ENCODE peak calls at places on chromosomes 4 and X, in seven cellular contexts. One of them, this sample, is unnamed.
A peak's percentile ranks its signal among the peaks of the same experiment; 100 is the strongest.

GRCh38 chr4:5078015-5078414 is 26.7 kb downstream of the STK32B start:
- DNase-seq in BJ: no peak
- DNase-seq in lower lobe of right lung: no peak
- DNase-seq in fibroblast of the aortic adventitia: no peak
- DNase-seq in stomach: no peak
- DNase-seq in tibial artery: no peak
- DNase-seq in fibroblast of lung: no peak
- DNase-seq in this sample: no peak

GRCh38 chr4:16224264-16224663 is 2.0 kb downstream of the TAPT1 start:
- DNase-seq in BJ: no peak
- DNase-seq in lower lobe of right lung: no peak
- DNase-seq in fibroblast of the aortic adventitia: no peak
- DNase-seq in stomach: no peak
- DNase-seq in tibial artery: no peak
- DNase-seq in fibroblast of lung: no peak
- DNase-seq in this sample: no peak

GRCh38 chrX:12330841-12331240 is 192.6 kb downstream of the FRMPD4 start:
- DNase-seq in BJ: peak; percentile 14
- DNase-seq in lower lobe of right lung: no peak
- DNase-seq in fibroblast of the aortic adventitia: no peak
- DNase-seq in stomach: no peak
- DNase-seq in tibial artery: no peak
- DNase-seq in fibroblast of lung: no peak
- DNase-seq in this sample: no peak

GRCh38 chrX:40164751-40165150 is 67.0 kb upstream of the BCOR start:
- DNase-seq in BJ: no peak
- DNase-seq in lower lobe of right lung: no peak
- DNase-seq in fibroblast of the aortic adventitia: no peak
- DNase-seq in stomach: no peak
- DNase-seq in tibial artery: no peak
- DNase-seq in fibroblast of lung: no peak
- DNase-seq in this sample: no peak

GRCh38 chr4:3291969-3292570 is 751 bp upstream of the RGS12 start:
- DNase-seq in BJ: no peak
- DNase-seq in lower lobe of right lung: peak; percentile 82
- DNase-seq in fibroblast of the aortic adventitia: peak; percentile 18
- DNase-seq in stomach: peak; percentile 75
- DNase-seq in tibial artery: peak; percentile 85
- DNase-seq in fibroblast of lung: peak; percentile 20
- DNase-seq in this sample: peak; percentile 11

GRCh38 chr4:152421576-152421975 is 114.3 kb downstream of the FBXW7 start:
- DNase-seq in BJ: no peak
- DNase-seq in lower lobe of right lung: no peak
- DNase-seq in fibroblast of the aortic adventitia: no peak
- DNase-seq in stomach: no peak
- DNase-seq in tibial artery: no peak
- DNase-seq in fibroblast of lung: no peak
- DNase-seq in this sample: no peak

GRCh38 chrX:130485870-130486269 is 84.1 kb downstream of the RBMX2 start:
- DNase-seq in BJ: no peak
- DNase-seq in lower lobe of right lung: no peak
- DNase-seq in fibroblast of the aortic adventitia: no peak
- DNase-seq in stomach: no peak
- DNase-seq in tibial artery: no peak
- DNase-seq in fibroblast of lung: no peak
- DNase-seq in this sample: no peak

GRCh38 chr4:10584042-10584441 is 100.5 kb downstream of the CLNK start:
- DNase-seq in BJ: peak; percentile 29
- DNase-seq in lower lobe of right lung: no peak
- DNase-seq in fibroblast of the aortic adventitia: peak; percentile 92
- DNase-seq in stomach: peak; percentile 31
- DNase-seq in tibial artery: no peak
- DNase-seq in fibroblast of lung: peak; percentile 81
- DNase-seq in this sample: peak; percentile 76

GRCh38 chr4:55173580-55173979 is 48.2 kb upstream of the KDR start:
- DNase-seq in BJ: no peak
- DNase-seq in lower lobe of right lung: no peak
- DNase-seq in fibroblast of the aortic adventitia: peak; percentile 79
- DNase-seq in stomach: no peak
- DNase-seq in tibial artery: no peak
- DNase-seq in fibroblast of lung: peak; percentile 51
- DNase-seq in this sample: peak; percentile 86

GRCh38 chrX:115616943-115617563 is 56.1 kb downstream of the PLS3 start:
- DNase-seq in BJ: peak; percentile 38
- DNase-seq in lower lobe of right lung: no peak
- DNase-seq in fibroblast of the aortic adventitia: peak; percentile 58
- DNase-seq in stomach: no peak
- DNase-seq in tibial artery: no peak
- DNase-seq in fibroblast of lung: no peak
- DNase-seq in this sample: peak; percentile 68

GRCh38 chrX:10755477-10756334 is 135.3 kb upstream of the MID1 start:
- DNase-seq in BJ: no peak
- DNase-seq in lower lobe of right lung: no peak
- DNase-seq in fibroblast of the aortic adventitia: peak; percentile 86
- DNase-seq in stomach: no peak
- DNase-seq in tibial artery: no peak
- DNase-seq in fibroblast of lung: peak; percentile 14
- DNase-seq in this sample: peak; percentile 54

GRCh38 chr4:7792616-7793015 is 147.0 kb downstream of the AFAP1 start:
- DNase-seq in BJ: no peak
- DNase-seq in lower lobe of right lung: no peak
- DNase-seq in fibroblast of the aortic adventitia: peak; percentile 87
- DNase-seq in stomach: no peak
- DNase-seq in tibial artery: no peak
- DNase-seq in fibroblast of lung: no peak
- DNase-seq in this sample: no peak

GRCh38 chr4:56245547-56246229 is 141.6 kb downstream of the AASDH start:
- DNase-seq in BJ: no peak
- DNase-seq in lower lobe of right lung: no peak
- DNase-seq in fibroblast of the aortic adventitia: no peak
- DNase-seq in stomach: no peak
- DNase-seq in tibial artery: no peak
- DNase-seq in fibroblast of lung: no peak
- DNase-seq in this sample: no peak

GRCh38 chrX:63525491-63525890 is 174.4 kb upstream of the SPIN4 start:
- DNase-seq in BJ: no peak
- DNase-seq in lower lobe of right lung: no peak
- DNase-seq in fibroblast of the aortic adventitia: no peak
- DNase-seq in stomach: no peak
- DNase-seq in tibial artery: no peak
- DNase-seq in fibroblast of lung: no peak
- DNase-seq in this sample: no peak

GRCh38 chr4:69760455-69760854 is at the start of gene SULT1B1:
- DNase-seq in BJ: no peak
- DNase-seq in lower lobe of right lung: peak; percentile 49
- DNase-seq in fibroblast of the aortic adventitia: peak; percentile 81
- DNase-seq in stomach: peak; percentile 58
- DNase-seq in tibial artery: no peak
- DNase-seq in fibroblast of lung: peak; percentile 88
- DNase-seq in this sample: peak; percentile 85

GRCh38 chr4:38456096-38456495 is 207.9 kb upstream of the KLF3 start:
- DNase-seq in BJ: no peak
- DNase-seq in lower lobe of right lung: no peak
- DNase-seq in fibroblast of the aortic adventitia: no peak
- DNase-seq in stomach: peak; percentile 49
- DNase-seq in tibial artery: no peak
- DNase-seq in fibroblast of lung: no peak
- DNase-seq in this sample: no peak

GRCh38 chr4:136557396-136557795 is 974.9 kb downstream of the PCDH18 start:
- DNase-seq in BJ: no peak
- DNase-seq in lower lobe of right lung: no peak
- DNase-seq in fibroblast of the aortic adventitia: no peak
- DNase-seq in stomach: no peak
- DNase-seq in tibial artery: no peak
- DNase-seq in fibroblast of lung: no peak
- DNase-seq in this sample: no peak

GRCh38 chrX:19906293-19906692 is 18.9 kb upstream of the SH3KBP1 start:
- DNase-seq in BJ: no peak
- DNase-seq in lower lobe of right lung: no peak
- DNase-seq in fibroblast of the aortic adventitia: no peak
- DNase-seq in stomach: no peak
- DNase-seq in tibial artery: no peak
- DNase-seq in fibroblast of lung: no peak
- DNase-seq in this sample: no peak

GRCh38 chr4:165294907-165295306 is 32.6 kb upstream of the MSMO1 start:
- DNase-seq in BJ: no peak
- DNase-seq in lower lobe of right lung: no peak
- DNase-seq in fibroblast of the aortic adventitia: no peak
- DNase-seq in stomach: no peak
- DNase-seq in tibial artery: no peak
- DNase-seq in fibroblast of lung: no peak
- DNase-seq in this sample: no peak

GRCh38 chr4:25860586-25861421 is 2.0 kb downstream of the SEL1L3 start:
- DNase-seq in BJ: no peak
- DNase-seq in lower lobe of right lung: peak; percentile 82
- DNase-seq in fibroblast of the aortic adventitia: peak; percentile 51
- DNase-seq in stomach: peak; percentile 54
- DNase-seq in tibial artery: no peak
- DNase-seq in fibroblast of lung: peak; percentile 55
- DNase-seq in this sample: no peak

GRCh38 chr4:88792821-88793220 is 95.2 kb upstream of the NAP1L5 start:
- DNase-seq in BJ: no peak
- DNase-seq in lower lobe of right lung: no peak
- DNase-seq in fibroblast of the aortic adventitia: peak; percentile 55
- DNase-seq in stomach: no peak
- DNase-seq in tibial artery: no peak
- DNase-seq in fibroblast of lung: no peak
- DNase-seq in this sample: peak; percentile 45

GRCh38 chr4:106587558-106587957 is 219.0 kb upstream of the GIMD1 start:
- DNase-seq in BJ: peak; percentile 84
- DNase-seq in lower lobe of right lung: no peak
- DNase-seq in fibroblast of the aortic adventitia: peak; percentile 78
- DNase-seq in stomach: no peak
- DNase-seq in tibial artery: no peak
- DNase-seq in fibroblast of lung: no peak
- DNase-seq in this sample: peak; percentile 64

GRCh38 chr4:110518889-110519490 is 43.0 kb downstream of the ENPEP start:
- DNase-seq in BJ: no peak
- DNase-seq in lower lobe of right lung: no peak
- DNase-seq in fibroblast of the aortic adventitia: peak; percentile 43
- DNase-seq in stomach: no peak
- DNase-seq in tibial artery: no peak
- DNase-seq in fibroblast of lung: peak; percentile 39
- DNase-seq in this sample: peak; percentile 38

GRCh38 chr4:3358660-3359059 is 65.8 kb downstream of the RGS12 start:
- DNase-seq in BJ: no peak
- DNase-seq in lower lobe of right lung: no peak
- DNase-seq in fibroblast of the aortic adventitia: no peak
- DNase-seq in stomach: no peak
- DNase-seq in tibial artery: no peak
- DNase-seq in fibroblast of lung: no peak
- DNase-seq in this sample: no peak

DNA sequence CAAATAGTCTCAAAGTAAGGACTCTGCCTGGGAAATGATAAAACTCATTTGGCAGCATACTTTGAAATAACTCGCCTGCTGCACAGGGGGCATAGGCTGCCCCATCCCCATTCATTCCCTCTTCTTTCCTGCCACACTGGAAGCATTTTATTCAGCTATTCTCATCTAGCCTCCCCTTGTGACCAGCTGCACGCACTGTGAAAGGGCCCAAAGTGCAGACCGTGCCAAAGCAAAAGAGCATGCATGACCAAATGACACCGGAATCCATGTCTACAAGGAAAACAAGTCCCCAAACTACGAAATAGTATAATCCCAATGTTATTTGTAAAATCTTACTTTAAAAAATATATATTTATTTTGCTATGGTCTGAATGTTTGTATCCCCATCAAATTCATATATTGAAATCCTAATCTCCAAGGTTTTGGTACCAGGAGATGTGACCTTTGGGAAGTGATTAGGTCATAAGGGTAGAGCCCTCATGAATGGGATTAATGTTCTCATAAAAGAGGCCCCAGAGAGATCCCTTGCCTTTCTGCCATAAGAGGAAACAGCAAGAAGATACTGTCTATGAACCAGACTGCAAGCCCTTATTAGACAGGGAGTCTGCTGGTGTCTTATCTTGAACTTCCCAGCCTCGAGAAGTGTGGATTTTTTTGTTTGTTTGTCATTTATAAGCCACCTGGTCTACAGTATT is 77.3 kb upstream of the PRSS48 start:
- DNase-seq in BJ: no peak
- DNase-seq in lower lobe of right lung: no peak
- DNase-seq in fibroblast of the aortic adventitia: no peak
- DNase-seq in stomach: no peak
- DNase-seq in tibial artery: no peak
- DNase-seq in fibroblast of lung: no peak
- DNase-seq in this sample: no peak
- H3K4me3 ChIP-seq in BJ: no peak overlapping the region
- H3K4me3 ChIP-seq in lower lobe of right lung: no peak overlapping the region
- H3K4me3 ChIP-seq in fibroblast of the aortic adventitia: no peak overlapping the region
- H3K4me3 ChIP-seq in stomach: no peak overlapping the region
- H3K4me3 ChIP-seq in tibial artery: no peak overlapping the region
- H3K4me3 ChIP-seq in fibroblast of lung: no peak overlapping the region
- H3K4me3 ChIP-seq in this sample: no peak overlapping the region

GRCh38 chrX:53294024-53294648 is 12.8 kb upstream of the IQSEC2 start:
- DNase-seq in BJ: no peak
- DNase-seq in lower lobe of right lung: no peak
- DNase-seq in fibroblast of the aortic adventitia: peak; percentile 11
- DNase-seq in stomach: no peak
- DNase-seq in tibial artery: no peak
- DNase-seq in fibroblast of lung: peak; percentile 25
- DNase-seq in this sample: peak; percentile 32
- TF ChIP-seq CTCF in BJ: no peak
- TF ChIP-seq CTCF in lower lobe of right lung: no peak
- TF ChIP-seq CTCF in fibroblast of the aortic adventitia: peak; percentile 29
- TF ChIP-seq CTCF in stomach: no peak
- TF ChIP-seq CTCF in tibial artery: no peak
- TF ChIP-seq CTCF in fibroblast of lung: peak; percentile 14
- TF ChIP-seq CTCF in this sample: peak; percentile 32

DNA sequence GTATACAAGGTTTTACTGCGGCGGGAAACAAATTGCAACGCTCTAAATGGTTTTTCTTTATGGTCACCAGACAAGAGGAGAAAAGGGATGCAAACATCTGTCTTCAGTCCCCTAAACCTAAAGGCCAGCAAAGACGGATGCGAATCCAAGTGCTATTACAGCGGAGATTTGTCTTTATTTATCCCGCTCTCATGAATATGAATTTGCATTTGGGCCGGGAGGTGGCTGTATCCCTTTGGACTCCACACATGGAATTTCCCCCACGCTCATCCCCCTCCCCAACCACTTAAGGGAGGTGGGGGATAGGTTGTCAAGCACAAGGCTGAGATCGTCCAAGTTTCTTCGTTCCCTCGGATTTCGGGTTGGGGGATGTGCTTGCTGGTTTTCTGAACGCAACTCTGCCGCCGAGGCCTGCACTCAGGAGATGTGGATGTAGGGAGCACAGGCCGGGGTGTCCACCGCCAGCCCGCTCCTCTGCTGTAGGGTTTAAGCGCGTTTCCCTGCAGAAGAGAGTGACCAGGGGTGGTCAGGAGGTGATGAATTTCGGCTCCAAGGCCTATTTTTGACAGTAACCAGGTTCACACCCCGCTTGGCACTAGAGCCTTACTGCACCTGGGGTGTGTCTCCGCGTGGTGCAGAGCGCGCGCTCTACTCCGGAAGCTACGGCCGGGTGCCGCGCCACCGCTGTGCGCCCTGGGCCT is 2.2 kb upstream of the PHOX2B start:
- DNase-seq in BJ: no peak
- DNase-seq in lower lobe of right lung: no peak
- DNase-seq in fibroblast of the aortic adventitia: no peak
- DNase-seq in stomach: no peak
- DNase-seq in tibial artery: no peak
- DNase-seq in fibroblast of lung: no peak
- DNase-seq in this sample: no peak
- H3K4me3 ChIP-seq in BJ: no peak overlapping the region
- H3K4me3 ChIP-seq in lower lobe of right lung: no peak overlapping the region
- H3K4me3 ChIP-seq in fibroblast of the aortic adventitia: no peak overlapping the region
- H3K4me3 ChIP-seq in stomach: no peak overlapping the region
- H3K4me3 ChIP-seq in tibial artery: no peak overlapping the region
- H3K4me3 ChIP-seq in fibroblast of lung: no peak overlapping the region
- H3K4me3 ChIP-seq in this sample: no peak overlapping the region

GRCh38 chr4:139227729-139228404 is 50.8 kb upstream of the ELF2 start:
- DNase-seq in BJ: no peak
- DNase-seq in lower lobe of right lung: no peak
- DNase-seq in fibroblast of the aortic adventitia: no peak
- DNase-seq in stomach: no peak
- DNase-seq in tibial artery: no peak
- DNase-seq in fibroblast of lung: no peak
- DNase-seq in this sample: no peak
- TF ChIP-seq CTCF in BJ: peak; percentile 6
- TF ChIP-seq CTCF in lower lobe of right lung: no peak
- TF ChIP-seq CTCF in fibroblast of the aortic adventitia: no peak
- TF ChIP-seq CTCF in stomach: no peak
- TF ChIP-seq CTCF in tibial artery: no peak
- TF ChIP-seq CTCF in fibroblast of lung: peak; percentile 9
- TF ChIP-seq CTCF in this sample: no peak